ENCODE peak calls at places on chromosome 10, in four cellular contexts. G is A549, V is SK-N-SH, C is HCT116. N is an unnamed sample.
A peak's percentile ranks its signal among the peaks of the same experiment; 100 is the strongest.

GRCh38 chr10:63055705-63056104 is 77.4 kb upstream of the NRBF2 start:
- DNase-seq in G (no peak), V (no peak), C (no peak), N (no peak)

GRCh38 chr10:97708976-97709745 is 4.4 kb upstream of the MARVELD1 start:
- DNase-seq in G (peak; percentile 77), V (peak; percentile 58), C (no peak), N (peak; percentile 72)

GRCh38 chr10:110311357-110311949 is 6.7 kb upstream of the SMNDC1 start:
- DNase-seq in G (peak; percentile 79), V (peak; percentile 64), C (peak; percentile 80), N (peak; percentile 65)

GRCh38 chr10:68301790-68302502 is 29.9 kb upstream of the HNRNPH3 start:
- DNase-seq in G (peak; percentile 72), V (peak; percentile 59), C (peak; percentile 49), N (peak; percentile 63)

GRCh38 chr10:72083234-72084093 is 4.9 kb downstream of the SPOCK2 start:
- DNase-seq in G (no peak), V (no peak), C (no peak), N (no peak)

GRCh38 chr10:104330168-104331117 is 7.8 kb downstream of the ITPRIP start:
- DNase-seq in G (peak; percentile 76), V (no peak), C (no peak), N (peak; percentile 71)

GRCh38 chr10:88194041-88194887 is 330.8 kb downstream of the PTEN start:
- DNase-seq in G (no peak), V (no peak), C (peak; percentile 19), N (no peak)

GRCh38 chr10:17237915-17238444 is 9.9 kb downstream of the VIM start:
- DNase-seq in G (no peak), V (no peak), C (no peak), N (peak; percentile 69)

GRCh38 chr10:69359089-69360025 is 57.4 kb downstream of the TACR2 start:
- DNase-seq in G (no peak), V (no peak), C (no peak), N (no peak)

GRCh38 chr10:114821293-114821914 is at the start of gene FHIP2A:
- DNase-seq in G (peak; percentile 75), V (peak; percentile 96), C (peak; percentile 54), N (peak; percentile 74)

GRCh38 chr10:57015187-57015586 is 654.1 kb upstream of the ZWINT start:
- DNase-seq in G (no peak), V (no peak), C (no peak), N (no peak)

GRCh38 chr10:91409069-91409868 is 875 bp upstream of the HECTD2 start:
- DNase-seq in G (peak; percentile 86), V (peak; percentile 82), C (no peak), N (peak; percentile 87)

GRCh38 chr10:43116596-43116995 is 21.6 kb upstream of the CSGALNACT2 start:
- DNase-seq in G (no peak), V (no peak), C (no peak), N (no peak)

GRCh38 chr10:121460733-121461132 is 137.5 kb downstream of the FGFR2 start:
- DNase-seq in G (no peak), V (no peak), C (no peak), N (no peak)

GRCh38 chr10:115157357-115157756 is 64.2 kb downstream of the ATRNL1 start:
- DNase-seq in G (no peak), V (no peak), C (no peak), N (no peak)

GRCh38 chr10:119022846-119023552 is 6.5 kb upstream of the NANOS1 start:
- DNase-seq in G (no peak), V (peak; percentile 80), C (no peak), N (no peak)

GRCh38 chr10:34200355-34200901 is 614.7 kb downstream of the PARD3 start:
- DNase-seq in G (no peak), V (peak; percentile 56), C (no peak), N (no peak)

GRCh38 chr10:118963341-118963740 is 66.2 kb upstream of the NANOS1 start:
- DNase-seq in G (no peak), V (no peak), C (no peak), N (no peak)

GRCh38 chr10:110304394-110304779 is 333 bp downstream of the SMNDC1 start:
- DNase-seq in G (no peak), V (no peak), C (no peak), N (no peak)

GRCh38 chr10:4344544-4344994 is 481.4 kb upstream of the AKR1E2 start:
- DNase-seq in G (peak; percentile 92), V (no peak), C (peak; percentile 89), N (no peak)

GRCh38 chr10:65900271-65900670 is 1025.6 kb upstream of the LRRTM3 start:
- DNase-seq in G (no peak), V (no peak), C (no peak), N (no peak)

GRCh38 chr10:17144032-17144431 is 14.4 kb upstream of the CUBN start:
- DNase-seq in G (no peak), V (no peak), C (no peak), N (no peak)

GRCh38 chr10:93383562-93383981 is 98.6 kb downstream of the MYOF start:
- DNase-seq in G (no peak), V (no peak), C (no peak), N (no peak)

GRCh38 chr10:93390691-93391090 is 91.4 kb downstream of the MYOF start:
- DNase-seq in G (no peak), V (no peak), C (no peak), N (no peak)

GRCh38 chr10:93392111-93392510 is 90.0 kb downstream of the MYOF start:
- DNase-seq in G (no peak), V (no peak), C (no peak), N (no peak)

GRCh38 chr10:93384006-93384405 is 98.1 kb downstream of the MYOF start:
- DNase-seq in G (peak; percentile 40), V (no peak), C (peak; percentile 93), N (no peak)

DNA sequence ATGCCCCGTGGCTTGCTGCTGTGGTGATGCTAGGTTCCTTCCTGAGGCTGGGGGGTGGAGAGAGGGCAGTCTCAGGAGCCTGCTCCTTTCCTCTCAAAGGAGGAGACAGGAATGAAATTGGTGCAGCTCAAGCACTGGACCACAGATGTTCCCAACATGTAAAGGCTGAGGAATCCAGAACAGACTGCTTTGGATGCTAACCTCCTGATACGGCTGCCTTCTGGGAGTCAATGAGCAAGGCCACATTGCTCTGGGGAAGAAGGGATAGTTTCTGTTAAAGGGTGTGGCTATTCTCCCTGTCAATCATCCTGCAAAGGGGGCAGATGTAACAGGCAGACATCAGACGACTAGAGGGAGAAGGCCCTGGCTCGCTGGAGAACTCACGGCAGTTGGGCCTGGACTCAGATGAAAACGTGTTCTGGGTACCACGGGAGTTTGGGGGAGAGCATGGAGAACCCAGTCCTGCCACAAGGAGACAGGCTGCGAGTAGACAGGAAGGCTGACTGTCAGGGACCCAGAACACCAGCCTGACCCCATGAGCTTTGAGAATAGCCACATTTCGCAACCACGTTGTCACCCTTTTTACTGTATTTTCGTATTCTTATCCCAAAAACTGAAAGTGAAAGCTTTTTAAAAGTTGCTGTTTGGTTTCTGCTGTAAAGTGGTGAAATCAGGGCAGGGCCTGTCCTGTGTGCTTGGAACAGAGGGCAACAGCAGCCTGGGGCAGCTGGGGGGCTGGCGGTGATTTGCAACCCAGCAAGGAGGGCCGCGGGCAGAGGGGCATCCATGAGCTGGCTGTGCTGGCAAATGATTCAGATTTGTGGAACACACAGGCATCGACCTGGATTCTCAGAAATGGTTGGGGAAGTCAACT is 95.4 kb downstream of the MYOF start:
- DNase-seq in G (no peak), V (no peak), C (no peak), N (no peak)
- TF ChIP-seq MAX in G (no peak), V (no peak), C (no peak), N (no peak)

DNA sequence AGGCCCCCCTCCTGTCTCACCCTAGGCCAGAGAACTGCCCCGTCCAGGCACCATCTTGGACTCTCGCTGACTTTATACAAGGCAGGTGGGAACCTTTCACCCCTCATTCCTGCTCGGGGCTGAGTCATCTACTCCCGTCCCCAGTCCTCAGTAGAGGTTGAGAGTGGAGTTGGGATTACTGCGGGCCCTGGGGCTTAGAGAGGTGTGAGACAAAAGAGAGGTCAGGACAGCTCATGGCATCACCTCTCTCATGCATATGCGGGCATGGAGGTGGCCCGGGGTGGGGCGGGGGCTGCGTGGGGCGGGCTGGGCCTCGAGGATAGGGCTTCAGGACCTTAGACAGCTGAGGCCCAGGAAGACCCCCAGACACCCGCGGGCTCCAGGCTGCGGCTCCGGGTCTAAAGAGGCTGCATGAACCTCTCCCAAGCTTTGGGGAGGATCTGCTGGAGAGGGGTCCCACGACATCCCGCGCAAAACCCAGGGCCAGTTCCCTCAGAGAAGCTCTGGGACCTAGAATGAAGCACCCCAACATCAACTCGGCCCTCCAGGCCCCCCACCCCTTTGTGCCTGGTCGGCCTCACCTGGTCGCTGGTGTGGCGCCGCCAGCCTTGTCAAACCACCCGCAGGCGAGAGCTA is 319 bp downstream of the PDZD7 start:
- DNase-seq in G (no peak), V (peak; percentile 53), C (no peak), N (no peak)
- TF ChIP-seq MAX in G (no peak), V (no peak), C (no peak), N (no peak)

GRCh38 chr10:129511758-129512157 is 44.7 kb downstream of the MGMT start:
- DNase-seq in G (no peak), V (no peak), C (no peak), N (no peak)

GRCh38 chr10:129516846-129517679 is 50.0 kb downstream of the MGMT start:
- DNase-seq in G (no peak), V (no peak), C (no peak), N (no peak)

GRCh38 chr10:129513312-129513711 is 46.3 kb downstream of the MGMT start:
- DNase-seq in G (no peak), V (no peak), C (no peak), N (no peak)

GRCh38 chr10:129517680-129518057 is 50.6 kb downstream of the MGMT start:
- DNase-seq in G (no peak), V (no peak), C (no peak), N (no peak)

DNA sequence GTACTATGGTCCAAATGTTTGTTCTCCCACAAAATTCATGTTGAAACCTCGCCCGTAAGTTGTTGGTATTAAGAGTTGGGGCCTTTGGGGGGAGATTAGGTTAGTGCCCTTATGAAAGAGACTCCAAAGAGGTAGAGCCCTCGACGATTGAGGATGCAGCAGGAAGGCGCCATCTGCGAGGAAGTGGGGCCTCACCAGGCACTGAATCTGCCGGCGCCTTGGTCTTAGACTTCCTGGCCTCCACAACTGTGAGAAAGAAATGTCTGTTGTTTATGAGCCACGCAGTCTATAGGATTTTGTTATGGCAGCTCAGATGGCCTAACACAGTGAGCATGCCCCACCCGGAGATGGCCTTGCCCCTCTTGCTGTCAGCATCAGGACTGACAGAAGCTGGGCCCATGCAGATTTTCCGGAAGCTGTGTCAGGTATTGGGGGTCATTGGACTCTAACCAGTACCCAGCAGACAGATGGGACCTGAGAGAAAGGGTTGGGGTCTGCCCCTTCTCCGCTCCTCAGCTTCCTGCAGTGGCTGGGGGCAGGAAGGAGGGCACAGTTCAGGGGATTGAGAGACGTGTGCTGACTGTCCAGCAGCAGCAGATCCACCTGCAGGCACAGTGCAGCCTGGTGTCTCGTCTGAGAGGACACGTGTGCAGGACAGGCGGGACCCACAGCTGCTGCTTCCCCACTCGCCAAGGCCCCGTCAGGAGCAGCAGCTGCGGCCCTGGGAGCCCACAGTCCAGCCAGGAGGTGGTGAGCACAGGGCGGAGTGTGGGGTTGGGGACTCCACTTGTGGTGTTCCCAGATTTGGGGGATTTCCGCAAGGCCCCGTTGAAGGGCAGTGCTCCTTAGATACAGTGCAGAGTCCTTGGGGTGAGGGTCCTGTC is 47.8 kb downstream of the MGMT start:
- DNase-seq in G (no peak), V (no peak), C (no peak), N (no peak)
- TF ChIP-seq MAX in G (no peak), V (no peak), C (no peak), N (no peak)

GRCh38 chr10:99172950-99173349 is 62.7 kb downstream of the HPSE2 start:
- DNase-seq in G (no peak), V (no peak), C (no peak), N (no peak)

GRCh38 chr10:99172130-99172738 is 63.4 kb downstream of the HPSE2 start:
- DNase-seq in G (peak; percentile 60), V (peak; percentile 72), C (peak; percentile 51), N (peak; percentile 11)
- TF ChIP-seq MAX in G (no peak), V (no peak), C (no peak), N (no peak)